ENCODE peak calls at places on chromosomes 4 and X, in six cellular contexts. X, H, W, V, R and Y are unnamed samples.

GRCh38 chrX:135740683-135741149 is 27.3 kb downstream of the CT45A3 start:
- DNase-seq in X (peak; percentile 28), H (peak; percentile 6), W (peak; percentile 62), V (no peak), R (peak; percentile 5), Y (peak; percentile 69)

GRCh38 chrX:143873343-143873742 is 10.5 kb upstream of the UBE2NL start:
- DNase-seq in X (no peak), H (no peak), W (no peak), V (no peak), R (no peak), Y (no peak)

GRCh38 chrX:25523574-25523973 is 507.8 kb upstream of the ARX start:
- DNase-seq in X (peak; percentile 10), H (peak; percentile 82), W (peak; percentile 47), V (no peak), R (peak; percentile 42), Y (no peak)

GRCh38 chr4:40749717-40750460 is at the start of gene NSUN7:
- DNase-seq in X (peak; percentile 20), H (peak; percentile 10), W (peak; percentile 24), V (no peak), R (no peak), Y (no peak)

GRCh38 chr4:174358823-174359222 is 75.1 kb downstream of the CEP44 start:
- DNase-seq in X (no peak), H (no peak), W (peak; percentile 2), V (peak; percentile 40), R (no peak), Y (no peak)

GRCh38 chrX:110021180-110022022 is 18.5 kb downstream of the TMEM164 start:
- DNase-seq in X (no peak), H (peak; percentile 64), W (no peak), V (no peak), R (no peak), Y (no peak)

GRCh38 chrX:68508799-68509198 is 9.9 kb downstream of the YIPF6 start:
- DNase-seq in X (no peak), H (peak; percentile 5), W (no peak), V (no peak), R (no peak), Y (no peak)

GRCh38 chrX:49995021-49995731 is 72.8 kb downstream of the CLCN5 start:
- DNase-seq in X (peak; percentile 7), H (peak; percentile 10), W (no peak), V (no peak), R (peak; percentile 30), Y (peak; percentile 4)

GRCh38 chr4:149534779-149535178 is 280.9 kb downstream of the IQCM start:
- DNase-seq in X (no peak), H (no peak), W (no peak), V (no peak), R (no peak), Y (no peak)

GRCh38 chr4:178027796-178028195 is 585.6 kb upstream of the AGA start:
- DNase-seq in X (no peak), H (no peak), W (no peak), V (no peak), R (no peak), Y (peak; percentile 5)

GRCh38 chr4:173960398-173960797 is 323.1 kb downstream of the FBXO8 start:
- DNase-seq in X (no peak), H (no peak), W (no peak), V (no peak), R (no peak), Y (no peak)

GRCh38 chrX:50967734-50968133 is 57.2 kb downstream of the BMP15 start:
- DNase-seq in X (no peak), H (no peak), W (no peak), V (no peak), R (no peak), Y (no peak)

GRCh38 chr4:108947526-108947925 is 184.7 kb upstream of the ETNPPL start:
- DNase-seq in X (no peak), H (no peak), W (no peak), V (no peak), R (no peak), Y (no peak)

GRCh38 chr4:129362685-129363274 is 266.8 kb downstream of the C4orf33 start:
- DNase-seq in X (peak; percentile 31), H (peak; percentile 75), W (peak; percentile 71), V (peak; percentile 13), R (peak; percentile 50), Y (peak; percentile 56)

GRCh38 chrX:47481160-47481559 is 1.9 kb downstream of the ZNF41 start:
- DNase-seq in X (no peak), H (no peak), W (no peak), V (no peak), R (no peak), Y (no peak)

GRCh38 chrX:9670136-9670905 is 95.3 kb downstream of the GPR143 start:
- DNase-seq in X (no peak), H (peak; percentile 60), W (no peak), V (no peak), R (no peak), Y (peak; percentile 26)

GRCh38 chr4:86032476-86033022 is 327.3 kb downstream of the MAPK10 start:
- DNase-seq in X (no peak), H (no peak), W (peak; percentile 44), V (no peak), R (no peak), Y (no peak)

GRCh38 chr4:182560358-182560757 is 317.2 kb downstream of the TENM3 start:
- DNase-seq in X (no peak), H (peak; percentile 66), W (no peak), V (no peak), R (no peak), Y (no peak)

GRCh38 chr4:151322565-151322964 is 2.8 kb downstream of the SH3D19 start:
- DNase-seq in X (no peak), H (no peak), W (no peak), V (no peak), R (no peak), Y (no peak)

GRCh38 chr4:56870927-56871326 is 36.8 kb upstream of the REST start:
- DNase-seq in X (no peak), H (no peak), W (no peak), V (no peak), R (no peak), Y (no peak)

GRCh38 chr4:141912831-141913230 is 276.4 kb downstream of the IL15 start:
- DNase-seq in X (no peak), H (peak; percentile 97), W (no peak), V (no peak), R (no peak), Y (peak; percentile 61)

GRCh38 chrX:40474205-40474626 is 106.6 kb upstream of the ATP6AP2 start:
- DNase-seq in X (peak; percentile 21), H (no peak), W (no peak), V (no peak), R (peak; percentile 20), Y (no peak)

GRCh38 chrX:36898301-36898700 is 109.9 kb upstream of the FAM47C start:
- DNase-seq in X (no peak), H (peak; percentile 1), W (peak; percentile 24), V (no peak), R (peak; percentile 0), Y (no peak)

GRCh38 chr4:57504139-57504538 is 394.0 kb upstream of the IGFBP7 start:
- DNase-seq in X (no peak), H (no peak), W (no peak), V (no peak), R (no peak), Y (no peak)

GRCh38 chr4:68369474-68369805 is 19.6 kb upstream of the YTHDC1 start:
- DNase-seq in X (no peak), H (no peak), W (no peak), V (no peak), R (no peak), Y (no peak)

GRCh38 chr4:183607894-183608293 is 51.1 kb downstream of the RWDD4 start:
- DNase-seq in X (no peak), H (no peak), W (no peak), V (no peak), R (no peak), Y (no peak)

GRCh38 chrX:74924449-74925209 is 623 bp downstream of the NEXMIF start:
- DNase-seq in X (peak; percentile 12), H (peak; percentile 5), W (no peak), V (no peak), R (no peak), Y (no peak)

GRCh38 chr4:148515248-148515647 is 73.0 kb upstream of the NR3C2 start:
- DNase-seq in X (no peak), H (peak; percentile 94), W (no peak), V (no peak), R (no peak), Y (no peak)

GRCh38 chrX:119071381-119071780 is 1.4 kb upstream of the CT47C1 start:
- DNase-seq in X (no peak), H (no peak), W (no peak), V (no peak), R (no peak), Y (no peak)

GRCh38 chrX:119063428-119063827 is 9.4 kb upstream of the CT47C1 start:
- DNase-seq in X (no peak), H (no peak), W (no peak), V (no peak), R (no peak), Y (no peak)

GRCh38 chrX:119069762-119070161 is 3.0 kb upstream of the CT47C1 start:
- DNase-seq in X (no peak), H (no peak), W (no peak), V (no peak), R (no peak), Y (no peak)

GRCh38 chrX:119069128-119069527 is 3.7 kb upstream of the CT47C1 start:
- DNase-seq in X (no peak), H (no peak), W (no peak), V (no peak), R (no peak), Y (no peak)

DNA sequence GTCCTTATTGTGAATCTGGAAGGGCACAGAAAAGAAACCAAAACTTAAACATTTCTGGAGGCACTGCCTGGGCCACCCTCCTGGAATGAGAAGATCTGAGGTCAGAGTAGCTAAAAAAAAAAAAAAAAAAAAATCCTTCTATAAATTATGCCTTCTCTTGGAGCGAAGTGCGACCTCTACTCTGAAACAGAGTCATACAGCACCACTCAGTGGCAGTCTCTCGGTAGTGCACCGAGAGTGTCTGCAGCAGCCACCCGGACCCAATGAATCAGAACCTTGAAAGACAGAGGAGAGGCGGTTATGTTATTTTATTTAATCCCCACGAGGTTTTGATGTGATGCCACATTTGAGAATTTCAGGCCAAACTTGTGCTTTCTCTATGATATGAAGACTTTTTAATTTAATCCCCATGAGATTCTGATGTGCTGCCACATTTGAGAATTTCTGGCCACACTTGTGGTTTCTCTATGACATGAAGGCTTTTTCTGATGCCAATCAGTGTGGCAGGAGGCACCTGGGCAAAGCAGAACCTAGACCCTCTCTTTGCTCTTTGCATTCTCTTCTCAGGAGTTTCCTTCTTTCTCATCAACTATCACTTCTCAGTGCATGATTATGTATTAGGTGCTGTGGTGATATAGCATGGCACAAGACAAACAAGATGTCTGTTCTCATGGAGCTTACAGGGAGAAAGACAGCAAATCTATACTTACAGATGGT is 5.6 kb upstream of the CT47C1 start:
- DNase-seq in X (peak; percentile 46), H (peak; percentile 64), W (peak; percentile 46), V (no peak), R (peak; percentile 4), Y (peak; percentile 62)
- TF ChIP-seq MYC in X (no peak), H (no peak), W (no peak), V (no peak), R (no peak), Y (no peak)

GRCh38 chr4:42454755-42455154 is 57.5 kb downstream of the SHISA3 start:
- DNase-seq in X (no peak), H (no peak), W (no peak), V (no peak), R (no peak), Y (no peak)
- TF ChIP-seq MYC in X (no peak), H (no peak), W (no peak), V (no peak), R (no peak), Y (no peak)

GRCh38 chr4:169397762-169398161 is 127.0 kb upstream of the SH3RF1 start:
- DNase-seq in X (no peak), H (peak; percentile 44), W (no peak), V (no peak), R (no peak), Y (no peak)
- TF ChIP-seq MYC in X (no peak), H (no peak), W (no peak), V (no peak), R (no peak), Y (no peak)

GRCh38 chr4:16106956-16107355 is 23.1 kb upstream of the PROM1 start:
- DNase-seq in X (no peak), H (no peak), W (no peak), V (no peak), R (no peak), Y (no peak)
- TF ChIP-seq MYC in X (no peak), H (no peak), W (no peak), V (no peak), R (no peak), Y (no peak)